ENCODE peak calls at places on chromosomes 5 and 9, in five cellular contexts. K is HCT116, R is K562, P is SK-N-SH, W is GM12878. U is an unnamed sample.
A peak's percentile ranks its signal among the peaks of the same experiment; 100 is the strongest.

GRCh38 chr9:115952667-115953316 is 200.8 kb upstream of the PAPPA start:
- DNase-seq in K (no peak), R (no peak), P (no peak), W (no peak), U (peak; percentile 13)

GRCh38 chr5:172671091-172671490 is 30.0 kb downstream of the NEURL1B start:
- DNase-seq in K (no peak), R (no peak), P (no peak), W (no peak), U (no peak)

GRCh38 chr9:136792321-136793062 is 1.3 kb downstream of the TMEM141 start:
- DNase-seq in K (no peak), R (no peak), P (no peak), W (no peak), U (no peak)

GRCh38 chr5:54743581-54743980 is 226.0 kb downstream of the SNX18 start:
- DNase-seq in K (no peak), R (no peak), P (no peak), W (no peak), U (no peak)

GRCh38 chr5:116778015-116778414 is 203.4 kb upstream of the SEMA6A start:
- DNase-seq in K (no peak), R (no peak), P (no peak), W (no peak), U (no peak)

GRCh38 chr5:86807046-86807712 is 189.4 kb downstream of the COX7C start:
- DNase-seq in K (no peak), R (no peak), P (no peak), W (no peak), U (no peak)

GRCh38 chr9:708556-709432 is 132.7 kb upstream of the DMRT1 start:
- DNase-seq in K (no peak), R (no peak), P (no peak), W (no peak), U (peak; percentile 93)

GRCh38 chr9:37582548-37583157 is 6.5 kb upstream of the FBXO10 start:
- DNase-seq in K (peak; percentile 42), R (no peak), P (no peak), W (no peak), U (peak; percentile 40)

GRCh38 chr9:21904371-21904770 is 89.8 kb downstream of the CDKN2A start:
- DNase-seq in K (no peak), R (no peak), P (no peak), W (no peak), U (no peak)

GRCh38 chr5:109242518-109242917 is 167.3 kb downstream of the PJA2 start:
- DNase-seq in K (no peak), R (no peak), P (no peak), W (no peak), U (no peak)

GRCh38 chr9:91771864-91772263 is 178.2 kb downstream of the ROR2 start:
- DNase-seq in K (no peak), R (no peak), P (no peak), W (no peak), U (no peak)

DNA sequence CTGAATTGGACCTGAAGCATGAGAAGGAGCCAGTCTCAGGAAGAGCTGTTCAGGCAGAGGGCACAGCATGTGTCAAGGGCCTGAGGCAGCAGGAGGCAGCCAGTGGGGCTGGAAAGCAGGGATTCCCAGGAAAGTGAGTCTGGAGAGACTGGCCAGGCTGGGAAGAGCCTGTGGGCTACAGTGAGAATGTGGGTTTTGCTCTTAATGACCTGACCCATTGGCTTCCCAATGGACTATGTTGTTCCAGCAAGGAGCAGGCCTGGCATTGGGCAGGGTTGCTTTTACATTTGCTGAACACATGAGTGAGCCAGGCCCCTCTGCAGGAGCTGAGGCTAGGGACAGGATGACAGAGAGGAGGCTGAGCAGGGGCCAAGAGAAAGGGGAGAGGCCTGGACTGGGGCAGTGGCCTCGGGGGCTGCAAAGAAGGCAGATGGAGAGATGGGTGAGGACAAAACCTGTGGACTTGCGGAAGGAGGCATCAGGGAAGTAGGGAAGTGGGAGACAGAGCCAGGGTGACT is 66.0 kb upstream of the NEK6 start:
- DNase-seq in K (no peak), R (no peak), P (no peak), W (no peak), U (no peak)
- TF ChIP-seq ZBTB33 in K (no peak), R (no peak), P (no peak), W (no peak), U (no peak)

GRCh38 chr5:1129725-1130082 is 17.8 kb upstream of the SLC12A7 start:
- DNase-seq in K (no peak), R (no peak), P (no peak), W (no peak), U (no peak)

GRCh38 chr5:1128977-1129724 is 17.3 kb upstream of the SLC12A7 start:
- DNase-seq in K (no peak), R (no peak), P (no peak), W (no peak), U (no peak)

GRCh38 chr5:1131191-1131621 is 19.3 kb upstream of the SLC12A7 start:
- DNase-seq in K (no peak), R (no peak), P (no peak), W (no peak), U (no peak)

GRCh38 chr5:1131726-1132125 is 19.9 kb upstream of the SLC12A7 start:
- DNase-seq in K (no peak), R (no peak), P (no peak), W (no peak), U (no peak)

GRCh38 chr5:1130218-1130946 is 18.5 kb upstream of the SLC12A7 start:
- DNase-seq in K (no peak), R (no peak), P (no peak), W (no peak), U (no peak)
- TF ChIP-seq ZBTB33 in K (no peak), R (no peak), P (no peak), W (no peak), U (no peak)

GRCh38 chr9:70263421-70263820 is 4.6 kb downstream of the SMC5 start:
- DNase-seq in K (no peak), R (no peak), P (no peak), W (no peak), U (no peak)

GRCh38 chr9:70262384-70262783 is 3.6 kb downstream of the SMC5 start:
- DNase-seq in K (no peak), R (no peak), P (no peak), W (no peak), U (no peak)

GRCh38 chr9:70260606-70261005 is 1.8 kb downstream of the SMC5 start:
- DNase-seq in K (no peak), R (no peak), P (no peak), W (peak; percentile 36), U (no peak)

GRCh38 chr9:70261131-70261870 is 2.5 kb downstream of the SMC5 start:
- DNase-seq in K (no peak), R (no peak), P (no peak), W (no peak), U (no peak)

GRCh38 chr9:70262948-70263347 is 4.2 kb downstream of the SMC5 start:
- DNase-seq in K (no peak), R (no peak), P (no peak), W (no peak), U (no peak)
- TF ChIP-seq ZBTB33 in K (no peak), R (no peak), P (no peak), W (no peak), U (no peak)

DNA sequence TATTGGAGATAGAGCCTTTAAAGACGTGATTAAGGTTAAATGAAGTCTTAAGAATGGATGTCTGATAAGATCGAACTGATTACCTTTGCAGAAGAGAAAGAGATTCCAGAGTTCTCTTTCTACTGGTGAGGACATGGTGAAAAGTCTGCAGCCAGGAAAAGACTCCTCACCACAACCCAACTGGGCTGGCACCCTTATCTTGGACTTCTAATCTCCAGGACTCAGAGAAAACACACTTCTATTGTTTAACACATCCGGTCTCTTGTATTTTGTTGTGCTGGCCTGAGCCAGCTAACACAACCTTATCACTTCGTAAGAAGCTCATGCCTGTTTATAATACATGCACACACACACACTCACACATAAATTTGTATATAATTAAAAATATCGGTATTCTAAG is 489.1 kb downstream of the PRDM9 start:
- DNase-seq in K (no peak), R (no peak), P (no peak), W (no peak), U (no peak)
- TF ChIP-seq ZBTB33 in K (no peak), R (no peak), P (no peak), W (no peak), U (no peak)

GRCh38 chr9:71916834-71917534 is 5.5 kb downstream of the C9orf85 start:
- DNase-seq in K (no peak), R (no peak), P (no peak), W (no peak), U (no peak)
- TF ChIP-seq ZBTB33 in K (no peak), R (no peak), P (no peak), W (no peak), U (no peak)

GRCh38 chr9:130532426-130532825 is 47.0 kb upstream of the FUBP3 start:
- DNase-seq in K (no peak), R (no peak), P (no peak), W (no peak), U (no peak)
- TF ChIP-seq ZBTB33 in K (no peak), R (no peak), P (no peak), W (no peak), U (no peak)

DNA sequence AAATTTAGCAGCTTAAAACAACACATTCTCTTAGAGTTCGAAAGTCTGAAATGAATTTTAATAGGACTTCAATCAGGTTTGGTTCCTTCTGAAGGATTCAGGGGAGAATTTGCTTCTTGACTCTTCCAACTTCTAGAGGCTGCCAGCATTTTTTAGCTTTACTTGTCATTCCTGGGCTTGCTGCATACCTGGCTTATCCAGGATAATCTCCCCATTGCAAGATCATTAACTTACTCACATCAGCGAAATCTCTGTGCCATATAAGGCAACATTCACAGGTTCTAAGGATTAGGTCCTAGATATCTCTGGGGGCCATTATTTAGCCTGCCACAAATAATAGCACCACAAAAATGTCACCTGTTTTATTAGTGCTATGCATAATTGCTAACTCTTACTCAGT is 46.2 kb upstream of the PCSK5 start:
- DNase-seq in K (no peak), R (no peak), P (no peak), W (no peak), U (no peak)
- TF ChIP-seq ZBTB33 in K (no peak), R (no peak), P (no peak), W (no peak), U (no peak)

GRCh38 chr9:17752021-17752420 is 173.2 kb downstream of the SH3GL2 start:
- DNase-seq in K (no peak), R (no peak), P (no peak), W (no peak), U (no peak)
- TF ChIP-seq ZBTB33 in K (no peak), R (no peak), P (no peak), W (no peak), U (no peak)

GRCh38 chr5:150263339-150263738 is 26.2 kb downstream of the CAMK2A start:
- DNase-seq in K (no peak), R (no peak), P (no peak), W (no peak), U (no peak)

GRCh38 chr5:150263801-150264621 is 25.6 kb downstream of the CAMK2A start:
- DNase-seq in K (peak; percentile 70), R (no peak), P (peak; percentile 82), W (no peak), U (no peak)

GRCh38 chr5:150262502-150262901 is 27.1 kb downstream of the CAMK2A start:
- DNase-seq in K (no peak), R (no peak), P (no peak), W (no peak), U (no peak)

GRCh38 chr5:150258126-150258525 is 31.4 kb downstream of the CAMK2A start:
- DNase-seq in K (no peak), R (no peak), P (no peak), W (no peak), U (no peak)

DNA sequence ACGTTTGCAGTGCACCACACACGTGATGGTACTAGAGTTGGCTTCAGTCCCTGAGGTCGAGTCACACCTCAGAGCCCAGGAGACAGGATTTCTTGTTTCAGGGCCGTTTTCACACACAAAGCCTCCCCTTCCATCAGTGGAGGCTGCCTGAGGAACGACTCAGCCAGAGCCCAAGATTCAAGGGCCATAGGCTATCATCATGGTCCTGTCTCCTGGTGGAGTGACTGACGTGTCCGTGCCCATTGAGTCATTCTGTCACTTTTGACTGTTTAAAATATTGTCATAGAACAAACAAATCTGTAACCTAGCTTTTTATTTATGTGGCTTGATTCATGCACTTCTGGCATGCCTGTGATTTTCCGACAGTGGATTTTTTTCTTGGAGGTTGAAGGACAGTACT is 28.3 kb downstream of the CAMK2A start:
- DNase-seq in K (no peak), R (no peak), P (no peak), W (no peak), U (peak; percentile 47)
- TF ChIP-seq ZBTB33 in K (no peak), R (no peak), P (no peak), W (no peak), U (no peak)

U was measured in HepG2.